ENCODE peak calls at places on chromosomes 12 and 14, in five cellular contexts. F, M, H, C and O are unnamed samples.

GRCh38 chr12:71691504-71692129 is 5.7 kb downstream of the TMEM19 start:
- DNase-seq in M (no peak), H (no peak), C (no peak), F (no peak), O (no peak)

GRCh38 chr12:120290541-120291312 is 976 bp downstream of the RNU4-2 start:
- DNase-seq in C (no peak), M (peak; percentile 18), H (peak; percentile 43), F (peak; percentile 10), O (no peak)

GRCh38 chr12:75550401-75550851 is 39.0 kb upstream of the KRR1 start:
- DNase-seq in F (peak; percentile 59), M (no peak), H (no peak), C (no peak), O (no peak)

GRCh38 chr14:65277027-65277426 is 135.5 kb upstream of the FUT8 start:
- DNase-seq in H (no peak), M (no peak), C (no peak), F (no peak), O (no peak)

GRCh38 chr12:46493352-46494209 is 121.0 kb upstream of the SLC38A2 start:
- DNase-seq in F (peak; percentile 41), H (no peak), M (no peak), C (no peak), O (no peak)

GRCh38 chr12:109458771-109459208 is 18.3 kb downstream of the KCTD10 start:
- DNase-seq in F (peak; percentile 77), H (no peak), M (no peak), C (no peak), O (no peak)

GRCh38 chr12:14416658-14417057 is 51.2 kb downstream of the ATF7IP start:
- DNase-seq in C (no peak), M (peak; percentile 69), F (peak; percentile 88), H (peak; percentile 41), O (no peak)

GRCh38 chr12:122602456-122602855 is 75.4 kb downstream of the KNTC1 start:
- DNase-seq in M (no peak), C (no peak), F (no peak), H (no peak), O (no peak)

GRCh38 chr12:90543841-90544240 is 411.1 kb downstream of the CCER1 start:
- DNase-seq in M (no peak), H (no peak), C (no peak), F (peak; percentile 82), O (no peak)

GRCh38 chr12:49887536-49888401 is 15.9 kb downstream of the FAIM2 start:
- DNase-seq in C (peak; percentile 41), F (no peak), H (no peak), M (no peak), O (no peak)

GRCh38 chr14:79404874-79405273 is 806.4 kb downstream of the DIO2 start:
- DNase-seq in C (no peak), M (no peak), F (no peak), H (no peak), O (no peak)

GRCh38 chr12:96414637-96415036 is 14.4 kb upstream of the CDK17 start:
- DNase-seq in C (no peak), H (no peak), M (no peak), F (no peak), O (no peak)

GRCh38 chr14:32635103-32635719 is 303.5 kb upstream of the NPAS3 start:
- DNase-seq in H (no peak), M (no peak), F (peak; percentile 2), C (no peak), O (no peak)

GRCh38 chr14:50479041-50479440 is 53.3 kb downstream of the MAP4K5 start:
- DNase-seq in M (no peak), C (no peak), H (no peak), F (no peak), O (no peak)

GRCh38 chr14:26444745-26445144 is 153.1 kb downstream of the NOVA1 start:
- DNase-seq in H (peak; percentile 29), F (peak; percentile 1), M (no peak), C (no peak), O (no peak)

GRCh38 chr12:28457785-28458184 is 267.5 kb downstream of the CCDC91 start:
- DNase-seq in C (no peak), H (no peak), F (no peak), M (no peak), O (no peak)

GRCh38 chr12:87690236-87690810 is 338.9 kb downstream of the C12orf50 start:
- DNase-seq in M (no peak), C (no peak), F (no peak), H (no peak), O (no peak)

GRCh38 chr14:100676089-100676685 is 50.5 kb upstream of the DLK1 start:
- DNase-seq in H (no peak), F (no peak), M (no peak), C (no peak), O (no peak)

GRCh38 chr12:51840966-51841365 is 7.6 kb downstream of the FIGNL2 start:
- DNase-seq in H (no peak), M (no peak), C (no peak), F (no peak), O (no peak)

GRCh38 chr14:24633353-24633752 is 637 bp downstream of the GZMB start:
- DNase-seq in F (no peak), H (no peak), M (peak; percentile 32), C (no peak), O (no peak)

GRCh38 chr14:32345311-32345771 is 16.2 kb downstream of the AKAP6 start:
- DNase-seq in H (no peak), M (no peak), C (no peak), F (peak; percentile 7), O (no peak)

GRCh38 chr12:106328735-106329134 is 26.2 kb downstream of the TCP11L2 start:
- DNase-seq in C (no peak), H (no peak), M (no peak), F (no peak), O (no peak)

GRCh38 chr14:34750233-34750632 is 35.8 kb upstream of the CFL2 start:
- DNase-seq in C (no peak), M (no peak), F (no peak), H (no peak), O (no peak)

GRCh38 chr12:15180975-15181683 is 40.1 kb downstream of the RERG start:
- DNase-seq in M (no peak), H (no peak), C (no peak), F (no peak), O (no peak)

GRCh38 chr12:94039914-94040313 is 108.5 kb upstream of the PLXNC1 start:
- DNase-seq in M (no peak), C (no peak), H (no peak), F (no peak), O (no peak)

GRCh38 chr12:108816652-108817335 is 40.6 kb downstream of the SSH1 start:
- DNase-seq in M (no peak), H (no peak), C (no peak), F (peak; percentile 25), O (no peak)

GRCh38 chr12:87652026-87652425 is 377.2 kb downstream of the C12orf50 start:
- DNase-seq in H (no peak), M (no peak), F (no peak), C (no peak), O (no peak)

GRCh38 chr14:61573748-61574513 is 121.4 kb upstream of the HIF1A start:
- DNase-seq in F (no peak), C (no peak), M (no peak), H (no peak), O (no peak)

GRCh38 chr12:27898022-27898421 is 74.5 kb downstream of the PTHLH start:
- DNase-seq in M (no peak), H (no peak), F (no peak), C (no peak), O (no peak)

GRCh38 chr14:105137481-105138020 is 31.0 kb downstream of the JAG2 start:
- DNase-seq in F (no peak), H (no peak), C (peak; percentile 58), M (no peak), O (no peak)

GRCh38 chr14:106845286-106846087 is 1319.1 kb downstream of the TMEM121 start:
- DNase-seq in H (no peak), M (peak; percentile 42), F (no peak), C (peak; percentile 68), O (no peak)